ENCODE peak calls at places on chromosomes 12 and 14, in five cellular contexts. K is activated CD4-positive, alpha-beta T cell treated with anti-CD3 and anti-CD28 coated beads for 48 hours; R is prostate gland; W is T-helper 1 cell; T is NAMALWA. Z is an unnamed sample.

GRCh38 chr12:79560165-79560889 is 130.4 kb downstream of the PAWR start:
- DNase-seq in K (no peak), R (no peak), W (no peak), T (no peak), Z (no peak)

GRCh38 chr12:72307229-72307628 is 35.1 kb downstream of the TRHDE start:
- DNase-seq in K (no peak), R (no peak), W (no peak), T (no peak), Z (no peak)

GRCh38 chr12:14393736-14394135 is 28.3 kb downstream of the ATF7IP start:
- DNase-seq in K (no peak), R (no peak), W (no peak), T (no peak), Z (no peak)

GRCh38 chr14:51523243-51523642 is 128.5 kb upstream of the FRMD6 start:
- DNase-seq in K (no peak), R (no peak), W (no peak), T (no peak), Z (no peak)

GRCh38 chr12:70005864-70006618 is 181.0 kb downstream of the MYRFL start:
- DNase-seq in K (no peak), R (no peak), W (no peak), T (no peak), Z (no peak)

GRCh38 chr12:52249041-52249461 is 16.0 kb downstream of the KRT7 start:
- DNase-seq in K (no peak), R (peak), W (no peak), T (no peak), Z (no peak)

GRCh38 chr12:42180990-42181611 is 36.4 kb upstream of the GXYLT1 start:
- DNase-seq in K (no peak), R (no peak), W (no peak), T (no peak), Z (no peak)

GRCh38 chr14:92254786-92255185 is 68.2 kb upstream of the SLC24A4 start:
- DNase-seq in K (no peak), R (no peak), W (no peak), T (no peak), Z (no peak)

GRCh38 chr14:72715215-72715909 is 178.5 kb downstream of the DPF3 start:
- DNase-seq in K (no peak), R (no peak), W (no peak), T (no peak), Z (no peak)

GRCh38 chr12:24760162-24760561 is 188.7 kb downstream of the BCAT1 start:
- DNase-seq in K (no peak), R (no peak), W (no peak), T (no peak), Z (no peak)

GRCh38 chr12:102093319-102093718 is 26.6 kb downstream of the NUP37 start:
- DNase-seq in K (no peak), R (no peak), W (no peak), T (no peak), Z (no peak)

GRCh38 chr12:8664228-8664963 is 1.8 kb upstream of the MFAP5 start:
- DNase-seq in K (no peak), R (no peak), W (no peak), T (no peak), Z (no peak)

GRCh38 chr12:26523708-26524150 is 309.3 kb downstream of the ITPR2 start:
- DNase-seq in K (no peak), R (peak), W (no peak), T (no peak), Z (no peak)

GRCh38 chr12:13596714-13597113 is 384.7 kb downstream of the GRIN2B start:
- DNase-seq in K (no peak), R (no peak), W (no peak), T (no peak), Z (no peak)

GRCh38 chr12:12606793-12607589 is 4.7 kb upstream of the CREBL2 start:
- DNase-seq in K (no peak), R (no peak), W (no peak), T (no peak), Z (no peak)

GRCh38 chr14:77143071-77143470 is 1.5 kb upstream of the ZDHHC22 start:
- DNase-seq in K (no peak), R (no peak), W (no peak), T (no peak), Z (no peak)

GRCh38 chr14:100116134-100116533 is 43.3 kb downstream of the DEGS2 start:
- DNase-seq in K (no peak), R (no peak), W (no peak), T (no peak), Z (no peak)

GRCh38 chr14:104677506-104678332 is 11.7 kb upstream of the INF2 start:
- DNase-seq in K (peak), R (peak), W (peak), T (peak), Z (peak)

GRCh38 chr14:68947802-68948201 is 31.3 kb downstream of the ACTN1 start:
- DNase-seq in K (no peak), R (peak), W (no peak), T (no peak), Z (no peak)

GRCh38 chr12:46103691-46104090 is 113.3 kb upstream of the SCAF11 start:
- DNase-seq in K (no peak), R (no peak), W (no peak), T (no peak), Z (no peak)